ENCODE peak calls at places on chromosomes 12 and 14, in four cellular contexts. A is neuronal stem cell, S is mesenchymal stem cell, Q is H9. I is an unnamed sample.

GRCh38 chr12:49882248-49882850 is 21.4 kb downstream of the FAIM2 start:
- DNase-seq in A (peak), S (no peak), Q (no peak), I (no peak)

GRCh38 chr14:40122978-40123648 is 690.9 kb upstream of the FBXO33 start:
- DNase-seq in A (no peak), S (peak), Q (no peak), I (no peak)

GRCh38 chr12:12282761-12283160 is 15.9 kb upstream of the LRP6 start:
- DNase-seq in A (no peak), S (peak), Q (no peak), I (peak)

GRCh38 chr12:67274186-67274585 is 5.0 kb downstream of the CAND1 start:
- DNase-seq in A (no peak), S (no peak), Q (no peak), I (no peak)

GRCh38 chr12:127779301-127780045 is 487.5 kb upstream of the TMEM132C start:
- DNase-seq in A (no peak), S (peak), Q (no peak), I (no peak)

GRCh38 chr12:19048943-19049342 is 80.6 kb upstream of the PLEKHA5 start:
- DNase-seq in A (no peak), S (no peak), Q (no peak), I (no peak)

GRCh38 chr12:80565276-80565675 is 121.2 kb downstream of the PTPRQ start:
- DNase-seq in A (no peak), S (peak), Q (no peak), I (peak)

GRCh38 chr12:7145671-7146070 is 15.5 kb downstream of the CLSTN3 start:
- DNase-seq in A (no peak), S (no peak), Q (no peak), I (no peak)

GRCh38 chr14:105919458-105920150 is 393.2 kb downstream of the TMEM121 start:
- DNase-seq in A (no peak), S (no peak), Q (no peak), I (no peak)

GRCh38 chr12:69101505-69101904 is 137.9 kb upstream of the CPSF6 start:
- DNase-seq in A (no peak), S (no peak), Q (no peak), I (no peak)

GRCh38 chr14:32469388-32470160 is 140.5 kb downstream of the AKAP6 start:
- DNase-seq in A (no peak), S (peak), Q (no peak), I (peak)

GRCh38 chr14:96501746-96502620 is at the start of gene PAPOLA:
- DNase-seq in A (peak), S (peak), Q (peak), I (peak)

GRCh38 chr12:28961948-28962384 is 187.1 kb upstream of the FAR2 start:
- DNase-seq in A (no peak), S (no peak), Q (no peak), I (no peak)

GRCh38 chr12:53215497-53215896 is 8.4 kb upstream of the ITGB7 start:
- DNase-seq in A (no peak), S (no peak), Q (no peak), I (no peak)

GRCh38 chr12:79933580-79934264 is 1.2 kb downstream of the PPP1R12A start:
- DNase-seq in A (peak), S (peak), Q (no peak), I (peak)

GRCh38 chr14:55249423-55249822 is 21.8 kb upstream of the FBXO34 start:
- DNase-seq in A (no peak), S (peak), Q (no peak), I (peak)

GRCh38 chr12:110244372-110244771 is 36.7 kb upstream of the ATP2A2 start:
- DNase-seq in A (no peak), S (no peak), Q (no peak), I (no peak)

GRCh38 chr12:2431810-2432209 is 363.0 kb upstream of the FKBP4 start:
- DNase-seq in A (no peak), S (no peak), Q (no peak), I (no peak)

GRCh38 chr12:26125451-26126339 is 858 bp upstream of the BHLHE41 start:
- DNase-seq in A (peak), S (peak), Q (peak), I (peak)

GRCh38 chr12:94458882-94459772 is 540 bp downstream of the CEP83 start:
- DNase-seq in A (peak), S (peak), Q (no peak), I (peak)

GRCh38 chr12:105107176-105107496 is 395 bp upstream of the WASHC4 start:
- DNase-seq in A (peak), S (peak), Q (no peak), I (peak)

GRCh38 chr14:99043756-99044155 is 228.2 kb downstream of the BCL11B start:
- DNase-seq in A (no peak), S (no peak), Q (no peak), I (no peak)

GRCh38 chr12:94638521-94638920 is 11.8 kb downstream of the TMCC3 start:
- DNase-seq in A (no peak), S (no peak), Q (no peak), I (no peak)

GRCh38 chr14:59919582-59920377 is at the start of gene LRRC9:
- DNase-seq in A (peak), S (peak), Q (peak), I (no peak)

GRCh38 chr14:75454963-75455546 is 27.2 kb downstream of the JDP2 start:
- DNase-seq in A (no peak), S (peak), Q (no peak), I (peak)

GRCh38 chr14:31022386-31022785 is 3.1 kb upstream of the AP4S1 start:
- DNase-seq in A (no peak), S (no peak), Q (no peak), I (no peak)

GRCh38 chr14:55589171-55589570 is 9.2 kb downstream of the KTN1 start:
- DNase-seq in A (no peak), S (no peak), Q (no peak), I (no peak)

GRCh38 chr14:106605548-106606448 is 1079.4 kb downstream of the TMEM121 start:
- DNase-seq in A (no peak), S (no peak), Q (no peak), I (no peak)

GRCh38 chr14:72651081-72651480 is 242.8 kb downstream of the DPF3 start:
- DNase-seq in A (no peak), S (peak), Q (no peak), I (peak)

GRCh38 chr14:83520837-83521236 is 1987.2 kb upstream of the SEL1L start:
- DNase-seq in A (no peak), S (no peak), Q (no peak), I (peak)

GRCh38 chr12:104653730-104654328 is 197.1 kb downstream of the CHST11 start:
- DNase-seq in A (no peak), S (no peak), Q (peak), I (no peak)

GRCh38 chr12:6435941-6436715 is 8.6 kb upstream of the CD27 start:
- DNase-seq in A (no peak), S (no peak), Q (no peak), I (no peak)

GRCh38 chr12:6961695-6962284 is 8.7 kb downstream of the PHB2 start:
- DNase-seq in A (peak), S (peak), Q (peak), I (peak)

GRCh38 chr14:75561013-75561432 is 17.4 kb upstream of the FLVCR2 start:
- DNase-seq in A (peak), S (peak), Q (peak), I (peak)

GRCh38 chr12:9634177-9634803 is 26.6 kb upstream of the KLRB1 start:
- DNase-seq in A (peak), S (peak), Q (no peak), I (peak)

GRCh38 chr12:96749978-96750377 is 157.1 kb upstream of the NEDD1 start:
- DNase-seq in A (peak), S (no peak), Q (peak), I (no peak)

GRCh38 chr14:35441160-35441559 is 36.6 kb upstream of the NFKBIA start:
- DNase-seq in A (no peak), S (no peak), Q (no peak), I (no peak)

GRCh38 chr12:52037248-52037861 is 13.9 kb upstream of the NR4A1 start:
- DNase-seq in A (no peak), S (peak), Q (peak), I (peak)
- H3K14ac ChIP-seq in A (no peak), S (no peak), Q (peak), I (peak)

DNA sequence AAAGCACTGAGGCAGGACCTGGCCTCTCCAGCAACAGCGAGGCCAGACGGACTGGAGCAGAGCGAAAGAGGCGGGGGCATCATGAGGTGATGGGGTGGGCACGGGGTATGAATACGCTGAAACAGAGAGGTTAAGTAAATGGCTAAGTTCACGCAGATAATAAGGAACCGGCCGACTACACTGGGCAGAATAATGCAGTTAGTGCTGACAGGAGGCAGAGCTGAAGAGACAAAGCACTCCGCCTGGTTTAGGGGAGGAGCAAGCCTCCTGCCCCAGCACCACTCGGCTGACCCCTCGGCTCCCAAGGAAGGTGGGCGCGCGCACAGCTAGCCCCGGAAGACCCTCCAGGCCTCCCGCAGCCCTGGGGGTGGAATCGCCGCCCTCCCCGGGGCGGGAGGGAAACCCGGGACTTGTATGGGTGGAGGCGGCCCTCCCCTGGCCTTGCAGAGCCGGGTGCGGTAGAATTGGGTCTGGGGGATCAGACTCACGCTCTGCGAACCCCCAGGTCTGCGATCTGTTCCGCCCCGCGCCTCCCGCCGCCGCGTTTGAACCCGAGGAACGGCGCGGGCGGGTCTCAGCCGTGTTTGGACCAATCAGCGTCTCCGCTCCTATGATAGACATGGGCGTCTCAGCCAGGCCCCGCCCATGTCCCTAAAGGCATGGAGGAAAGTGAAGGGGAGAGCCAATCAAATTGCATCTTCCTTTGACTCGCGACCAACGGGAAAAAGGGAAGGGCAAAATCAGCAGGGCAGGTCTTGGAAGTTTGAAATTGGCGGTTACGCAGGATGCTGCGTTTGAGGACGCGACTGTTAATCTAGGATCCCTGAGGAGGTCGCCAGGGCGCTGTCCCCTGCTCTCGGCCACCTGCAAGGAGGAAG is at the start of gene CIT:
- DNase-seq in A (peak), S (peak), Q (peak), I (peak)
- H3K14ac ChIP-seq in A (no peak), S (peak), Q (peak), I (peak)

DNA sequence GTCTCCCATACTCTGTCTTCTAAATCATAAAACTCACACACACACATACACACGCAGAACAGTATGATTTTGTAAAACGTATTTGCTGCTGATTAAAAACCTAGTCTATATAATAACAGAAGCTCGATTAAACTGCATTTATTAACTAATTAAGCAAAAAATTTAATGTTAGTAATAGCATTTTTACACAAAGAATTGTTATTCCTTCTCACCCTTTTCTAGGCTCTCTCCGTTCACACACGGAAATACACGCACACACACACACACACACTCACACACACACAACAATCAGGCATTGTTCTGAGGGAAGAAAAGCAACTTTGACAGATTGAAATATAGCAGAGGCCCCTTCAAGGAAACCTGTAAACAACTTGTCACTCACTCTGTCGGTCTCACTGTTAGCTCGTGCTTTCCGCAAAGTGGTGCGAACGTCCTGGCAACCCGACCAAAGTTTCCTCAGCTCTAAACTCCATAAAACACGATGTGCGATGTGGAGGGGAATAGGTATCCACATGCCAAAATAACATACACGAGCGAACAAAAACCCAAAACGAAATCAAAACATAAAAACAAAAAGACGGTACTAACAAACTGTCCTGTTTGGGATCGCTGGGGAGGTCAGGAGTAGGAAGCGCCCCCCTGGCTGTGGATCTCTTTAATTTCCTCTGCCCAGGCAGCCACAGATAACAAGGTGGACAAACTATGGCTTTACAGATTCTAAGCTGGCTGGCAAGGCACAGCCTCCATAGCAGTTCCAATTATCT is 723 bp upstream of the SOX5 start:
- DNase-seq in A (peak), S (peak), Q (peak), I (peak)
- H3K14ac ChIP-seq in A (no peak), S (no peak), Q (no peak), I (peak)

DNA sequence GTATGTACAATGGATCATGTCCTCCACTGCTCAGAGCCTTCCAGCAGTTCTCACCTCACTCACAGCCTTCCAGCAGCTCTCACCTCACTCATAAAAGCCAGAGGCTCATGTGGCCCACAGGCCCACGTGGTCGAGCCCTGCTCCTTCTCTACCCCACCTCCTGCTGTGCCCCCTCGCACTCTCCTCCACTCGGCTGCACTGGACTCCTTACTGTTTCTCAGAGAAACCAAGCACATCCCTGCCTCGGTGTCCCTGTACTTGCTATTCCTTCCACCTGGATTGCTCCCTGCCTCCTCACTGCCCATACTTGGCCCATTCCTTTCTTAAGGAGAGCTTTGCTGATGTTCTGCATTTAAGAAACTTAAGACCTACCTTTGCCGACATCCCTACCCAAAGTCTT is 219.7 kb downstream of the ZFP36L1 start:
- DNase-seq in A (no peak), S (no peak), Q (no peak), I (no peak)
- H3K14ac ChIP-seq in A (no peak), S (no peak), Q (no peak), I (no peak)

GRCh38 chr12:88854260-88854659 is 274.0 kb upstream of the KITLG start:
- DNase-seq in A (no peak), S (peak), Q (no peak), I (peak)
- H3K14ac ChIP-seq in A (no peak), S (no peak), Q (no peak), I (peak)

GRCh38 chr12:51320311-51320694 is 3.7 kb downstream of the BIN2 start:
- DNase-seq in A (no peak), S (no peak), Q (no peak), I (no peak)
- H3K14ac ChIP-seq in A (no peak), S (no peak), Q (no peak), I (no peak)

GRCh38 chr14:61433822-61434221 is 112.4 kb downstream of the PRKCH start:
- DNase-seq in A (no peak), S (no peak), Q (no peak), I (no peak)

GRCh38 chr14:61435563-61436337 is 114.4 kb downstream of the PRKCH start:
- DNase-seq in A (no peak), S (peak), Q (no peak), I (no peak)

GRCh38 chr14:61430066-61430757 is 108.8 kb downstream of the PRKCH start:
- DNase-seq in A (no peak), S (no peak), Q (no peak), I (no peak)

GRCh38 chr14:61434315-61434714 is 112.9 kb downstream of the PRKCH start:
- DNase-seq in A (no peak), S (no peak), Q (no peak), I (peak)

GRCh38 chr14:61433169-61433568 is 111.8 kb downstream of the PRKCH start:
- DNase-seq in A (no peak), S (no peak), Q (no peak), I (peak)
- H3K14ac ChIP-seq in A (no peak), S (no peak), Q (no peak), I (no peak)

DNA sequence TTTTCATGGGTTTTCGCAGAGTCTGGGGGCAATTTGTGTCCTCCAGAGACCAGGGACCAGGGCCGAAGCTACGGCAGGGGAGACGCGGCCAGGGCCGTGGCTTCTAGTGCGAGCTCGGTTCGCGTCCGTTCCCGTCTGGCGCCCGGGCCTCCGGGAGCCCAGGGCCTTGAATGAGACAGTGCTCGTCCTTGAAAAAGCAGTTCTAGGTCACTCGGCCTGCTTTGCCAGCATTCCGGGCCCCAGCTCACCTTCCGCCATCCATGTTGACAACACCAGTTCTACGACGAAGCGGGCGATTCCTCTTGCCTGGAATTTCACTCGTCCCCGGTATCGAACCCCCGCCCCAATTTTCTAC is 4.5 kb downstream of the OR10AD1 start:
- DNase-seq in A (no peak), S (no peak), Q (peak), I (no peak)
- H3K14ac ChIP-seq in A (no peak), S (no peak), Q (peak), I (peak)